ENCODE peak calls at places on chromosomes 7 and 10, in four cellular contexts. O is stimulated activated CD4-positive, alpha-beta T cell treated with anti-CD3 and anti-CD28 coated beads, Interleukin-1b, Interleukin-23, amount 100 ng/mL, for 1 hour; G is H7; K is T-helper 1 cell. L is an unnamed sample.

GRCh38 chr7:18494821-18495408 is 634 bp upstream of the HDAC9 start:
- DNase-seq in G (no peak), O (no peak), K (no peak), L (no peak)

GRCh38 chr10:104139221-104139620 is 17.2 kb downstream of the SFR1 start:
- DNase-seq in O (no peak), G (peak; percentile 17), K (no peak), L (no peak)

GRCh38 chr10:61835069-61835908 is 66.2 kb upstream of the ARID5B start:
- DNase-seq in G (no peak), K (peak; percentile 75), O (no peak), L (no peak)

GRCh38 chr7:77199008-77199966 is at the start of gene FGL2:
- DNase-seq in G (peak; percentile 36), K (peak; percentile 53), O (no peak), L (peak; percentile 4)

GRCh38 chr10:44864637-44865288 is 46.4 kb upstream of the TMEM72 start:
- DNase-seq in G (peak; percentile 93), K (peak; percentile 61), O (peak; percentile 87), L (peak; percentile 38)

GRCh38 chr10:120750167-120750566 is 101.0 kb upstream of the WDR11 start:
- DNase-seq in O (no peak), G (no peak), K (no peak), L (no peak)

GRCh38 chr7:128033246-128033645 is 2.0 kb upstream of the LRRC4 start:
- DNase-seq in O (no peak), G (no peak), K (no peak), L (no peak)

GRCh38 chr10:31679931-31680330 is 248.7 kb downstream of the ARHGAP12 start:
- DNase-seq in O (no peak), G (no peak), K (no peak), L (no peak)

GRCh38 chr10:23081156-23081833 is 14.1 kb upstream of the MSRB2 start:
- DNase-seq in K (no peak), O (no peak), G (no peak), L (no peak)

GRCh38 chr10:117168135-117168674 is 29.1 kb upstream of the KCNK18 start:
- DNase-seq in G (peak; percentile 98), K (peak; percentile 49), O (peak; percentile 56), L (peak; percentile 21)

GRCh38 chr10:3684891-3685290 is 100.1 kb downstream of the KLF6 start:
- DNase-seq in G (no peak), O (no peak), K (peak; percentile 23), L (no peak)

GRCh38 chr10:44069573-44069972 is 315.3 kb downstream of the CXCL12 start:
- DNase-seq in G (no peak), K (no peak), O (no peak), L (no peak)

GRCh38 chr10:20888620-20889337 is 8.3 kb downstream of the NEBL start:
- DNase-seq in G (no peak), O (no peak), K (no peak), L (no peak)